ENCODE peak calls at places on chromosome 10, in eight cellular contexts. R is stimulated activated CD4-positive, alpha-beta T cell treated with anti-CD3 and anti-CD28 coated beads, Interleukin-15, amount 100 ng/mL, for 24 hours; X is RPMI8226; Z is dorsolateral prefrontal cortex; S is uterus; T is AG10803; B is head of caudate nucleus; A is iPS-NIHi11. U is an unnamed sample.

GRCh38 chr10:76732306-76732705 is 905.3 kb downstream of the KCNMA1 start:
- DNase-seq in X (no peak), T (no peak), S (no peak), B (no peak), A (no peak), R (no peak), Z (no peak), U (no peak)

GRCh38 chr10:89458760-89459159 is 44.4 kb downstream of the IFIT5 start:
- DNase-seq in R (no peak), B (no peak), Z (no peak), X (no peak), T (peak), S (no peak), A (no peak), U (no peak)

GRCh38 chr10:78739411-78740053 is 329.2 kb upstream of the ZMIZ1 start:
- DNase-seq in S (no peak), R (no peak), A (no peak), X (no peak), T (no peak), B (no peak), Z (no peak), U (no peak)

GRCh38 chr10:71582506-71582905 is 137.1 kb downstream of the C10orf105 start:
- DNase-seq in T (no peak), R (no peak), Z (no peak), S (no peak), X (no peak), A (no peak), B (no peak), U (no peak)

GRCh38 chr10:30098624-30099023 is 39.2 kb upstream of the JCAD start:
- DNase-seq in X (no peak), R (no peak), Z (no peak), B (no peak), T (peak), S (no peak), A (no peak), U (no peak)

GRCh38 chr10:113273877-113274829 is 278.7 kb upstream of the HABP2 start:
- DNase-seq in B (no peak), Z (no peak), R (no peak), A (no peak), T (peak), X (no peak), S (no peak), U (no peak)

GRCh38 chr10:31101123-31101522 is 69.5 kb upstream of the ZNF438 start:
- DNase-seq in Z (no peak), X (no peak), R (peak), T (peak), S (no peak), B (no peak), A (no peak), U (no peak)

GRCh38 chr10:102600816-102601215 is 43.5 kb upstream of the TRIM8 start:
- DNase-seq in B (no peak), R (no peak), A (no peak), Z (no peak), T (no peak), S (no peak), X (no peak), U (peak)

GRCh38 chr10:70430489-70431445 is 10.7 kb downstream of the NODAL start:
- DNase-seq in B (no peak), Z (no peak), X (peak), S (peak), T (peak), R (no peak), A (no peak), U (no peak)